ENCODE peak calls at places on chromosomes 16 and 17, in eight cellular contexts. One of them, this sample, is unnamed.

GRCh38 chr17:67525239-67526135 is 148.4 kb downstream of the PITPNC1 start:
- DNase-seq in EH: no peak
- DNase-seq in EL: no peak
- DNase-seq in NCI-H774: peak
- DNase-seq in lower leg skin: no peak
- DNase-seq in cardiac muscle cell: no peak
- DNase-seq in foreskin fibroblast: no peak
- DNase-seq in stimulated activated CD4-positive, alpha-beta T cell treated with anti-CD3 and anti-CD28 coated beads, Interleukin-1b, Interleukin-23, amount 100 ng/mL, for 24 hours: no peak
- DNase-seq in this sample: no peak

GRCh38 chr16:78395035-78395434 is 295.6 kb downstream of the WWOX start:
- DNase-seq in stimulated activated CD4-positive, alpha-beta T cell treated with anti-CD3 and anti-CD28 coated beads, Interleukin-1b, Interleukin-23, amount 100 ng/mL, for 24 hours: no peak
- DNase-seq in lower leg skin: no peak
- DNase-seq in EL: no peak
- DNase-seq in EH: no peak
- DNase-seq in NCI-H774: no peak
- DNase-seq in foreskin fibroblast: no peak
- DNase-seq in cardiac muscle cell: no peak
- DNase-seq in this sample: no peak

GRCh38 chr16:48971571-48972071 is 310.0 kb downstream of the CBLN1 start:
- DNase-seq in cardiac muscle cell: no peak
- DNase-seq in NCI-H774: no peak
- DNase-seq in foreskin fibroblast: no peak
- DNase-seq in EH: peak
- DNase-seq in EL: peak
- DNase-seq in lower leg skin: peak
- DNase-seq in stimulated activated CD4-positive, alpha-beta T cell treated with anti-CD3 and anti-CD28 coated beads, Interleukin-1b, Interleukin-23, amount 100 ng/mL, for 24 hours: no peak
- DNase-seq in this sample: no peak

GRCh38 chr16:54240180-54241125 is 46.1 kb downstream of the IRX3 start:
- DNase-seq in NCI-H774: no peak
- DNase-seq in stimulated activated CD4-positive, alpha-beta T cell treated with anti-CD3 and anti-CD28 coated beads, Interleukin-1b, Interleukin-23, amount 100 ng/mL, for 24 hours: no peak
- DNase-seq in EH: no peak
- DNase-seq in foreskin fibroblast: no peak
- DNase-seq in EL: no peak
- DNase-seq in lower leg skin: peak
- DNase-seq in cardiac muscle cell: peak
- DNase-seq in this sample: no peak

GRCh38 chr17:5772720-5773119 is 188.4 kb upstream of the NLRP1 start:
- DNase-seq in foreskin fibroblast: no peak
- DNase-seq in NCI-H774: no peak
- DNase-seq in lower leg skin: no peak
- DNase-seq in EL: no peak
- DNase-seq in stimulated activated CD4-positive, alpha-beta T cell treated with anti-CD3 and anti-CD28 coated beads, Interleukin-1b, Interleukin-23, amount 100 ng/mL, for 24 hours: no peak
- DNase-seq in EH: no peak
- DNase-seq in cardiac muscle cell: peak
- DNase-seq in this sample: no peak

GRCh38 chr17:57541472-57542394 is 203.4 kb downstream of the CCDC182 start:
- DNase-seq in cardiac muscle cell: peak
- DNase-seq in lower leg skin: no peak
- DNase-seq in EL: peak
- DNase-seq in foreskin fibroblast: no peak
- DNase-seq in NCI-H774: no peak
- DNase-seq in stimulated activated CD4-positive, alpha-beta T cell treated with anti-CD3 and anti-CD28 coated beads, Interleukin-1b, Interleukin-23, amount 100 ng/mL, for 24 hours: no peak
- DNase-seq in EH: peak
- DNase-seq in this sample: peak

GRCh38 chr17:60901806-60902205 is 224.2 kb downstream of the BCAS3 start:
- DNase-seq in stimulated activated CD4-positive, alpha-beta T cell treated with anti-CD3 and anti-CD28 coated beads, Interleukin-1b, Interleukin-23, amount 100 ng/mL, for 24 hours: no peak
- DNase-seq in foreskin fibroblast: peak
- DNase-seq in cardiac muscle cell: peak
- DNase-seq in EL: peak
- DNase-seq in lower leg skin: no peak
- DNase-seq in EH: peak
- DNase-seq in NCI-H774: no peak
- DNase-seq in this sample: peak

GRCh38 chr16:86300746-86301480 is 209.4 kb upstream of the FOXF1 start:
- DNase-seq in EH: no peak
- DNase-seq in EL: no peak
- DNase-seq in stimulated activated CD4-positive, alpha-beta T cell treated with anti-CD3 and anti-CD28 coated beads, Interleukin-1b, Interleukin-23, amount 100 ng/mL, for 24 hours: no peak
- DNase-seq in NCI-H774: no peak
- DNase-seq in foreskin fibroblast: peak
- DNase-seq in lower leg skin: peak
- DNase-seq in cardiac muscle cell: no peak
- DNase-seq in this sample: no peak

GRCh38 chr16:24950275-24950674 is 64.9 kb downstream of the ARHGAP17 start:
- DNase-seq in stimulated activated CD4-positive, alpha-beta T cell treated with anti-CD3 and anti-CD28 coated beads, Interleukin-1b, Interleukin-23, amount 100 ng/mL, for 24 hours: no peak
- DNase-seq in EL: peak
- DNase-seq in cardiac muscle cell: peak
- DNase-seq in foreskin fibroblast: peak
- DNase-seq in EH: peak
- DNase-seq in lower leg skin: peak
- DNase-seq in NCI-H774: no peak
- DNase-seq in this sample: peak

GRCh38 chr17:13647551-13647950 is 45.8 kb upstream of the HS3ST3A1 start:
- DNase-seq in lower leg skin: no peak
- DNase-seq in EL: no peak
- DNase-seq in foreskin fibroblast: no peak
- DNase-seq in cardiac muscle cell: peak
- DNase-seq in stimulated activated CD4-positive, alpha-beta T cell treated with anti-CD3 and anti-CD28 coated beads, Interleukin-1b, Interleukin-23, amount 100 ng/mL, for 24 hours: no peak
- DNase-seq in NCI-H774: no peak
- DNase-seq in EH: peak
- DNase-seq in this sample: peak

GRCh38 chr16:47970291-47970931 is 185.4 kb downstream of the ABCC12 start:
- DNase-seq in EH: peak
- DNase-seq in stimulated activated CD4-positive, alpha-beta T cell treated with anti-CD3 and anti-CD28 coated beads, Interleukin-1b, Interleukin-23, amount 100 ng/mL, for 24 hours: no peak
- DNase-seq in EL: peak
- DNase-seq in NCI-H774: no peak
- DNase-seq in lower leg skin: no peak
- DNase-seq in cardiac muscle cell: peak
- DNase-seq in foreskin fibroblast: no peak
- DNase-seq in this sample: peak

GRCh38 chr17:56785396-56785795 is 48.3 kb downstream of the C17orf67 start:
- DNase-seq in EH: peak
- DNase-seq in lower leg skin: peak
- DNase-seq in stimulated activated CD4-positive, alpha-beta T cell treated with anti-CD3 and anti-CD28 coated beads, Interleukin-1b, Interleukin-23, amount 100 ng/mL, for 24 hours: no peak
- DNase-seq in cardiac muscle cell: no peak
- DNase-seq in NCI-H774: no peak
- DNase-seq in foreskin fibroblast: no peak
- DNase-seq in EL: peak
- DNase-seq in this sample: no peak

GRCh38 chr16:47732806-47733150 is 271.6 kb downstream of the PHKB start:
- DNase-seq in cardiac muscle cell: peak
- DNase-seq in NCI-H774: no peak
- DNase-seq in EH: peak
- DNase-seq in foreskin fibroblast: peak
- DNase-seq in lower leg skin: no peak
- DNase-seq in EL: peak
- DNase-seq in stimulated activated CD4-positive, alpha-beta T cell treated with anti-CD3 and anti-CD28 coated beads, Interleukin-1b, Interleukin-23, amount 100 ng/mL, for 24 hours: no peak
- DNase-seq in this sample: peak

GRCh38 chr17:36094746-36095145 is 4.8 kb upstream of the CCL3 start:
- DNase-seq in EH: no peak
- DNase-seq in lower leg skin: no peak
- DNase-seq in EL: no peak
- DNase-seq in NCI-H774: no peak
- DNase-seq in cardiac muscle cell: no peak
- DNase-seq in foreskin fibroblast: no peak
- DNase-seq in stimulated activated CD4-positive, alpha-beta T cell treated with anti-CD3 and anti-CD28 coated beads, Interleukin-1b, Interleukin-23, amount 100 ng/mL, for 24 hours: no peak
- DNase-seq in this sample: no peak

GRCh38 chr17:1000597-1001490 is 3.9 kb downstream of the TIMM22 start:
- DNase-seq in foreskin fibroblast: peak
- DNase-seq in NCI-H774: no peak
- DNase-seq in EL: peak
- DNase-seq in lower leg skin: no peak
- DNase-seq in cardiac muscle cell: peak
- DNase-seq in stimulated activated CD4-positive, alpha-beta T cell treated with anti-CD3 and anti-CD28 coated beads, Interleukin-1b, Interleukin-23, amount 100 ng/mL, for 24 hours: no peak
- DNase-seq in EH: peak
- DNase-seq in this sample: peak

GRCh38 chr16:1991588-1992474 is 2.1 kb downstream of the SYNGR3 start:
- DNase-seq in stimulated activated CD4-positive, alpha-beta T cell treated with anti-CD3 and anti-CD28 coated beads, Interleukin-1b, Interleukin-23, amount 100 ng/mL, for 24 hours: peak
- DNase-seq in EH: peak
- DNase-seq in NCI-H774: peak
- DNase-seq in foreskin fibroblast: peak
- DNase-seq in cardiac muscle cell: peak
- DNase-seq in lower leg skin: peak
- DNase-seq in EL: peak
- DNase-seq in this sample: peak

GRCh38 chr16:49856741-49857330 is 924 bp upstream of the ZNF423 start:
- DNase-seq in foreskin fibroblast: peak
- DNase-seq in cardiac muscle cell: peak
- DNase-seq in lower leg skin: peak
- DNase-seq in stimulated activated CD4-positive, alpha-beta T cell treated with anti-CD3 and anti-CD28 coated beads, Interleukin-1b, Interleukin-23, amount 100 ng/mL, for 24 hours: no peak
- DNase-seq in EL: peak
- DNase-seq in NCI-H774: no peak
- DNase-seq in EH: peak
- DNase-seq in this sample: peak

GRCh38 chr17:14330492-14330920 is 29.6 kb downstream of the HS3ST3B1 start:
- DNase-seq in NCI-H774: no peak
- DNase-seq in EH: no peak
- DNase-seq in EL: no peak
- DNase-seq in foreskin fibroblast: no peak
- DNase-seq in stimulated activated CD4-positive, alpha-beta T cell treated with anti-CD3 and anti-CD28 coated beads, Interleukin-1b, Interleukin-23, amount 100 ng/mL, for 24 hours: no peak
- DNase-seq in cardiac muscle cell: peak
- DNase-seq in lower leg skin: peak
- DNase-seq in this sample: peak

GRCh38 chr16:1763521-1764511 is 7.5 kb downstream of the NME3 start:
- DNase-seq in foreskin fibroblast: no peak
- DNase-seq in EH: peak
- DNase-seq in lower leg skin: no peak
- DNase-seq in cardiac muscle cell: peak
- DNase-seq in EL: peak
- DNase-seq in NCI-H774: no peak
- DNase-seq in stimulated activated CD4-positive, alpha-beta T cell treated with anti-CD3 and anti-CD28 coated beads, Interleukin-1b, Interleukin-23, amount 100 ng/mL, for 24 hours: no peak
- DNase-seq in this sample: peak

GRCh38 chr17:42928714-42929496 is 28.3 kb downstream of the G6PC1 start:
- DNase-seq in NCI-H774: peak
- DNase-seq in EL: peak
- DNase-seq in EH: peak
- DNase-seq in cardiac muscle cell: peak
- DNase-seq in stimulated activated CD4-positive, alpha-beta T cell treated with anti-CD3 and anti-CD28 coated beads, Interleukin-1b, Interleukin-23, amount 100 ng/mL, for 24 hours: no peak
- DNase-seq in foreskin fibroblast: peak
- DNase-seq in lower leg skin: no peak
- DNase-seq in this sample: peak

GRCh38 chr16:27340654-27341053 is 26.9 kb downstream of the IL4R start:
- DNase-seq in NCI-H774: no peak
- DNase-seq in cardiac muscle cell: no peak
- DNase-seq in foreskin fibroblast: no peak
- DNase-seq in EH: no peak
- DNase-seq in lower leg skin: no peak
- DNase-seq in EL: no peak
- DNase-seq in stimulated activated CD4-positive, alpha-beta T cell treated with anti-CD3 and anti-CD28 coated beads, Interleukin-1b, Interleukin-23, amount 100 ng/mL, for 24 hours: no peak
- DNase-seq in this sample: no peak

GRCh38 chr16:23280483-23280967 is 21.6 kb upstream of the SCNN1B start:
- DNase-seq in lower leg skin: no peak
- DNase-seq in EL: peak
- DNase-seq in cardiac muscle cell: no peak
- DNase-seq in EH: peak
- DNase-seq in foreskin fibroblast: peak
- DNase-seq in stimulated activated CD4-positive, alpha-beta T cell treated with anti-CD3 and anti-CD28 coated beads, Interleukin-1b, Interleukin-23, amount 100 ng/mL, for 24 hours: no peak
- DNase-seq in NCI-H774: peak
- DNase-seq in this sample: peak

GRCh38 chr16:8571061-8571596 is 19.2 kb downstream of the TMEM114 start:
- DNase-seq in EL: peak
- DNase-seq in EH: peak
- DNase-seq in foreskin fibroblast: peak
- DNase-seq in lower leg skin: peak
- DNase-seq in stimulated activated CD4-positive, alpha-beta T cell treated with anti-CD3 and anti-CD28 coated beads, Interleukin-1b, Interleukin-23, amount 100 ng/mL, for 24 hours: no peak
- DNase-seq in cardiac muscle cell: peak
- DNase-seq in NCI-H774: peak
- DNase-seq in this sample: peak

GRCh38 chr16:75096730-75097129 is 19.9 kb downstream of the LDHD start:
- DNase-seq in EH: peak
- DNase-seq in lower leg skin: no peak
- DNase-seq in stimulated activated CD4-positive, alpha-beta T cell treated with anti-CD3 and anti-CD28 coated beads, Interleukin-1b, Interleukin-23, amount 100 ng/mL, for 24 hours: no peak
- DNase-seq in NCI-H774: no peak
- DNase-seq in cardiac muscle cell: no peak
- DNase-seq in EL: no peak
- DNase-seq in foreskin fibroblast: no peak
- DNase-seq in this sample: peak

GRCh38 chr17:36593651-36594316 is 2.1 kb downstream of the DHRS11 start:
- DNase-seq in NCI-H774: no peak
- DNase-seq in cardiac muscle cell: no peak
- DNase-seq in EL: no peak
- DNase-seq in stimulated activated CD4-positive, alpha-beta T cell treated with anti-CD3 and anti-CD28 coated beads, Interleukin-1b, Interleukin-23, amount 100 ng/mL, for 24 hours: no peak
- DNase-seq in lower leg skin: peak
- DNase-seq in EH: no peak
- DNase-seq in foreskin fibroblast: no peak
- DNase-seq in this sample: peak

GRCh38 chr17:72254808-72255449 is 134.1 kb downstream of the SOX9 start:
- DNase-seq in foreskin fibroblast: no peak
- DNase-seq in lower leg skin: no peak
- DNase-seq in cardiac muscle cell: no peak
- DNase-seq in EL: peak
- DNase-seq in EH: no peak
- DNase-seq in stimulated activated CD4-positive, alpha-beta T cell treated with anti-CD3 and anti-CD28 coated beads, Interleukin-1b, Interleukin-23, amount 100 ng/mL, for 24 hours: no peak
- DNase-seq in NCI-H774: no peak
- DNase-seq in this sample: no peak

GRCh38 chr16:2467301-2468141 is 3.6 kb upstream of the NTN3 start:
- DNase-seq in EL: peak
- DNase-seq in cardiac muscle cell: peak
- DNase-seq in EH: peak
- DNase-seq in lower leg skin: peak
- DNase-seq in stimulated activated CD4-positive, alpha-beta T cell treated with anti-CD3 and anti-CD28 coated beads, Interleukin-1b, Interleukin-23, amount 100 ng/mL, for 24 hours: no peak
- DNase-seq in foreskin fibroblast: peak
- DNase-seq in NCI-H774: peak
- DNase-seq in this sample: peak

GRCh38 chr17:82031303-82031884 is at the start of gene RAC3:
- DNase-seq in cardiac muscle cell: peak
- DNase-seq in NCI-H774: peak
- DNase-seq in EL: peak
- DNase-seq in stimulated activated CD4-positive, alpha-beta T cell treated with anti-CD3 and anti-CD28 coated beads, Interleukin-1b, Interleukin-23, amount 100 ng/mL, for 24 hours: no peak
- DNase-seq in EH: peak
- DNase-seq in foreskin fibroblast: no peak
- DNase-seq in lower leg skin: no peak
- DNase-seq in this sample: peak

GRCh38 chr16:74874912-74875311 is 100.3 kb upstream of the FA2H start:
- DNase-seq in cardiac muscle cell: no peak
- DNase-seq in foreskin fibroblast: no peak
- DNase-seq in EL: no peak
- DNase-seq in EH: no peak
- DNase-seq in lower leg skin: no peak
- DNase-seq in stimulated activated CD4-positive, alpha-beta T cell treated with anti-CD3 and anti-CD28 coated beads, Interleukin-1b, Interleukin-23, amount 100 ng/mL, for 24 hours: no peak
- DNase-seq in NCI-H774: no peak
- DNase-seq in this sample: no peak

GRCh38 chr17:38426441-38426840 is 1.8 kb upstream of the ARHGAP23 start:
- DNase-seq in foreskin fibroblast: no peak
- DNase-seq in NCI-H774: no peak
- DNase-seq in EL: no peak
- DNase-seq in stimulated activated CD4-positive, alpha-beta T cell treated with anti-CD3 and anti-CD28 coated beads, Interleukin-1b, Interleukin-23, amount 100 ng/mL, for 24 hours: no peak
- DNase-seq in cardiac muscle cell: no peak
- DNase-seq in lower leg skin: no peak
- DNase-seq in EH: no peak
- DNase-seq in this sample: no peak

GRCh38 chr17:37698132-37698615 is 46.7 kb downstream of the HNF1B start:
- DNase-seq in NCI-H774: no peak
- DNase-seq in EH: peak
- DNase-seq in foreskin fibroblast: peak
- DNase-seq in EL: peak
- DNase-seq in stimulated activated CD4-positive, alpha-beta T cell treated with anti-CD3 and anti-CD28 coated beads, Interleukin-1b, Interleukin-23, amount 100 ng/mL, for 24 hours: no peak
- DNase-seq in lower leg skin: no peak
- DNase-seq in cardiac muscle cell: no peak
- DNase-seq in this sample: peak

GRCh38 chr16:1871974-1872635 is at the start of gene MEIOB:
- DNase-seq in NCI-H774: no peak
- DNase-seq in foreskin fibroblast: no peak
- DNase-seq in EL: peak
- DNase-seq in stimulated activated CD4-positive, alpha-beta T cell treated with anti-CD3 and anti-CD28 coated beads, Interleukin-1b, Interleukin-23, amount 100 ng/mL, for 24 hours: peak
- DNase-seq in EH: peak
- DNase-seq in cardiac muscle cell: peak
- DNase-seq in lower leg skin: peak
- DNase-seq in this sample: peak

GRCh38 chr16:84650062-84650991 is 2.0 kb downstream of the KLHL36 start:
- DNase-seq in lower leg skin: no peak
- DNase-seq in stimulated activated CD4-positive, alpha-beta T cell treated with anti-CD3 and anti-CD28 coated beads, Interleukin-1b, Interleukin-23, amount 100 ng/mL, for 24 hours: no peak
- DNase-seq in EL: peak
- DNase-seq in EH: peak
- DNase-seq in foreskin fibroblast: peak
- DNase-seq in cardiac muscle cell: peak
- DNase-seq in NCI-H774: no peak
- DNase-seq in this sample: peak

GRCh38 chr17:72421128-72422092 is 300.6 kb downstream of the SOX9 start:
- DNase-seq in EH: peak
- DNase-seq in lower leg skin: no peak
- DNase-seq in cardiac muscle cell: peak
- DNase-seq in NCI-H774: no peak
- DNase-seq in foreskin fibroblast: peak
- DNase-seq in EL: peak
- DNase-seq in stimulated activated CD4-positive, alpha-beta T cell treated with anti-CD3 and anti-CD28 coated beads, Interleukin-1b, Interleukin-23, amount 100 ng/mL, for 24 hours: no peak
- DNase-seq in this sample: peak